ENCODE peak calls at places on chromosomes 11 and 22, in ten cellular contexts. P is dorsolateral prefrontal cortex, H is coronary artery, D is Peyer's patch, R is GM23338, Z is lower lobe of right lung, O is breast epithelium, J is transverse colon, S is fibroblast of lung, C is PC-3. Y is an unnamed sample.

GRCh38 chr11:8055111-8055835 is 25.7 kb upstream of the TUB start:
- DNase-seq in R (peak; percentile 75), S (no peak), J (no peak), Z (no peak), O (no peak), C (no peak), H (no peak), P (no peak), D (no peak), Y (no peak)

GRCh38 chr22:41777749-41778395 is 22.6 kb upstream of the CCDC134 start:
- DNase-seq in R (no peak), J (no peak), O (no peak), D (no peak), Z (no peak), H (no peak), P (no peak), C (no peak), S (no peak), Y (no peak)

GRCh38 chr11:12137005-12137690 is 26.8 kb downstream of the MICAL2 start:
- DNase-seq in J (peak; percentile 83), H (no peak), C (no peak), O (peak; percentile 86), S (no peak), P (no peak), D (peak; percentile 65), Z (peak; percentile 72), R (no peak), Y (no peak)

GRCh38 chr11:133021503-133021902 is 510.8 kb downstream of the OPCML start:
- DNase-seq in D (no peak), S (no peak), Z (no peak), C (no peak), P (no peak), O (no peak), J (no peak), H (no peak), R (no peak), Y (no peak)

GRCh38 chr22:37218399-37218770 is 6.1 kb upstream of the SSTR3 start:
- DNase-seq in O (no peak), S (no peak), J (no peak), P (no peak), R (no peak), Z (no peak), D (no peak), C (no peak), H (no peak), Y (no peak)

GRCh38 chr22:43209523-43209890 is 22.6 kb upstream of the TTLL12 start:
- DNase-seq in Z (no peak), O (no peak), P (no peak), J (no peak), R (no peak), H (no peak), C (no peak), D (no peak), S (no peak), Y (no peak)

GRCh38 chr11:100220801-100221200 is 466.3 kb upstream of the ARHGAP42 start:
- DNase-seq in C (no peak), O (no peak), Z (no peak), S (no peak), D (no peak), P (no peak), H (no peak), R (no peak), J (no peak), Y (no peak)

GRCh38 chr11:110207089-110207488 is 89.3 kb downstream of the RDX start:
- DNase-seq in R (peak; percentile 36), S (no peak), J (no peak), D (no peak), P (no peak), H (no peak), Z (no peak), C (no peak), O (no peak), Y (no peak)

GRCh38 chr11:91396243-91397133 is 828.1 kb upstream of the FAT3 start:
- DNase-seq in J (no peak), D (no peak), O (no peak), Z (no peak), H (no peak), P (no peak), R (no peak), C (peak; percentile 93), S (peak; percentile 51), Y (no peak)

DNA sequence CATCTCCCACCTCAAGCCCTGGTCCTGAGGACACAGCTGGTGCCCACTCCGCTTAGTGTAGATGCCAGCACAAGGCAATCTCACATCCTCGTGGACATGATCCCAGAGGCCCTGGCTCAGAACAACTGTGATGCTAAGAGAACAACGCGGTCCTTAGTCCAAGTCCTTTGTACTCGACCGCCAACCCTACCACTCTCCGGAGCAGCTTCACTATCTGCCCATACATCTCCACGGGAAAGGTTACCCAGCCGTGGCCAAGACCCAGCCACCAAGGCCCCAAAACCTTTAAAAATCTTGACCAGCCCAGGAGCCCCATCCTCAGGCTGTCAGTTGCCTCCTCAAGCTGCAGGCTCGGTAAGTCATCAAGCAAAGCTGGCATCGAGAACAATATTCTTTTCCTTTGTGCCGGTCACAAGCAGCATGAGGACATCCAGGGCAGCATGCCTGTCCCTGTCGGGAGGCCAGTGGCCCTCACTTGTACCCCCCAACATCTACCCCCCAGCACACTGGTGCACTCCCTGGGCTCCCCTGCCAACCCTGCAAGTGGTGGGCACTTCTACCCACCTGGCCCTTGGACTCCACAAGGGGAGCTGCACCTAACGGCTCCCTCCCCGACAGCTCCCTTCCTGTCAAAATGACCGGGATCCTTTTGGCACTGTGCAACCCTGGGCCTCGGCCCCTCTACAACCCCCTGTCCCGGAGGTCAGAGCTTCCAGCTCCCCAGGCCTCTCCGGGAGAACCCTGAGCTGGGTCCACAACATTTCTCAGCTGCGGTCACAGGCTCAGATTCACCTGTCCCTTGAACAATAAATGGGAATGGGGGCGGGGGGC is 2.5 kb downstream of the OSBPL5 start:
- DNase-seq in S (no peak), H (no peak), P (peak; percentile 62), R (no peak), C (no peak), Z (peak; percentile 29), O (no peak), D (no peak), J (peak; percentile 7), Y (peak; percentile 12)
- H3K4me3 ChIP-seq in S (peak overlapping the region; percentile 10), H (peak overlapping the region; percentile 96), P (peak overlapping the region; percentile 73), R (no peak overlapping the region), C (no peak overlapping the region), Z (peak overlapping the region; percentile 84), O (no peak overlapping the region), D (peak overlapping the region; percentile 82), J (no peak overlapping the region), Y (no peak overlapping the region)

DNA sequence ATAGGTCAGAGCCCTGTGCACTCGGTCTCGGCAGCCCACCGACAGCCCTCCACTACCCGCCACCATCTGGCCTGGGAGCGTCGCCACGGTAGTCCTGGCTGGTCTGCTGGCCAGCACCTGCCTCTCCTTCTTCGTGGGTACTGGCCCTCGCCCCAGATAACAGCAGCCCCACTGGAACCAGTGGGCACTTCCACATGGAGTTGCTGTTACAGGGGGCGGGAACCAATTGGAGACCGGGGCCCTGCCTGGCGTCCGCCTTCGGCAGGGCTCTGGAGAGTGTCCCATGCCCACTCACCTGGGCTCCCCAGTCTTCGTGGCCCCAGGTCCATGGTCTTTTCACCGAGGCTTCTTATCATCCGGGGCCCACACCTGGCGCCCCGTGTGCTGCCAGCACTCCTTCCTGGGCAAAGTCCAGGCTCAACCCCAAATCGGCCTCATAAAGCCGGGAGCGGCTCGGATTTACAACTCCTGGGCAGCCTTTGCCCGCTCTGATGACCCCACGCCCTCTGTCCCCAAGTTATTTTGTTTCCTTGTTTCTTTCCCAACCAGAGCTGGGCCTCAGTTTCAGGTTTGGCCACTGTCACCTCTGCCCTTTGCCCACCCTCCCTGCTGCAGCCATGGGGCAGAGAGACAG is 12.9 kb upstream of the EHD1 start:
- DNase-seq in Z (no peak), C (no peak), P (no peak), J (peak; percentile 87), S (no peak), R (no peak), O (no peak), D (peak; percentile 90), H (no peak), Y (no peak)
- H3K27ac ChIP-seq in Z (no peak overlapping the region), C (no peak overlapping the region), P (no peak overlapping the region), J (peak overlapping the region; percentile 88), S (no peak overlapping the region), R (no peak overlapping the region), O (no peak overlapping the region), D (peak overlapping the region; percentile 97), H (no peak overlapping the region), Y (no peak overlapping the region)

DNA sequence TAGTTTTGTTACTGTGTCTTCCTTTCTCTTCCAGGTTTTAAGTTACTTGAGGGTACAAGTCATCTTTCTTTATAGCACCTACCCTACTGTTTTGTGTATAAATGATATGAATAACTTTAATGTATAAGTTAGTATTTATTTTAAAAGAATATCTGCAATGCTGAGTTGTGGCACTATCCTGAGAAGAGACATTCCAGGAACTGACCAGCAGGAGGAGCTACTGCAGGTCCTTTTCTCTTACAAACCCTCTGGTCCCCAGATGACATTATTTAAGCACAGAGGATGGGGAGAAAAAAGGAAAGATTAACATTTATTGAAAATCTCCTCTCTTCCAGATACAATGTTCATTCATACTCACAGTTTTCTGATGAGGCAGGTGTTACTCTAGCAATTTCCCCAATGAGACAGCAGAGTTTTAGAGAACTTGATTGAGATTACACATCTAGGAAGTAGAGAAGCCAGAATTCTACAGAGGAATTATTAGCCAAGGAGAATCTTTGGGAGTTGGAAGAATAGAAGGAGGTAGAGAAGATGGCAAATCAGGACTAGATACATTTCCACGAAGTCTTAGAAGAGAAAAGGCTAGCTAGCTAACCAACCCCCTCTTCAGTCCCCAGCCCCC is 541.2 kb upstream of the API5 start:
- DNase-seq in C (peak; percentile 36), P (no peak), D (no peak), S (peak; percentile 3), J (peak; percentile 7), H (no peak), R (peak; percentile 48), Z (no peak), O (no peak), Y (no peak)
- TF ChIP-seq CTCF in C (peak; percentile 62), P (peak; percentile 76), D (peak; percentile 55), S (peak; percentile 40), J (peak; percentile 61), H (no peak), R (peak; percentile 76), Z (peak; percentile 53), O (peak; percentile 16), Y (peak; percentile 35)

GRCh38 chr11:44777537-44778199 is 50.9 kb downstream of the TSPAN18 start:
- DNase-seq in S (no peak), C (no peak), P (no peak), Z (peak; percentile 4), R (no peak), D (peak; percentile 27), J (no peak), O (no peak), H (peak; percentile 40), Y (no peak)

GRCh38 chr11:44780940-44781631 is 54.3 kb downstream of the TSPAN18 start:
- DNase-seq in R (no peak), C (no peak), J (no peak), H (peak; percentile 52), Z (peak; percentile 33), P (no peak), O (no peak), D (peak; percentile 46), S (peak; percentile 36), Y (no peak)

GRCh38 chr11:44779736-44780520 is 53.2 kb downstream of the TSPAN18 start:
- DNase-seq in P (no peak), R (no peak), D (peak; percentile 9), S (no peak), O (no peak), C (no peak), Z (peak; percentile 10), J (no peak), H (peak; percentile 35), Y (no peak)

GRCh38 chr11:44776840-44777536 is 50.2 kb downstream of the TSPAN18 start:
- DNase-seq in Z (peak; percentile 33), R (no peak), S (no peak), C (no peak), H (no peak), P (no peak), O (no peak), J (no peak), D (peak; percentile 24), Y (no peak)

GRCh38 chr11:44778200-44779100 is 51.7 kb downstream of the TSPAN18 start:
- DNase-seq in C (no peak), H (peak; percentile 58), J (no peak), R (no peak), P (no peak), O (no peak), Z (peak; percentile 29), S (no peak), D (peak; percentile 27), Y (no peak)
- H3K4me3 ChIP-seq in C (no peak overlapping the region), H (no peak overlapping the region), J (no peak overlapping the region), R (no peak overlapping the region), P (no peak overlapping the region), O (no peak overlapping the region), Z (no peak overlapping the region), S (no peak overlapping the region), D (no peak overlapping the region), Y (no peak overlapping the region)